ENCODE peak calls at places on chromosomes 12 and 14, in seven cellular contexts. Y, X, U, M, C, E and T are unnamed samples.

GRCh38 chr12:42590324-42590934 is 883 bp upstream of the PRICKLE1 start:
- DNase-seq in Y (peak; percentile 61), X (peak; percentile 24), U (no peak), M (peak; percentile 62), C (peak; percentile 51), E (peak; percentile 32), T (peak; percentile 50)

GRCh38 chr12:96907681-96908163 is 665 bp downstream of the NEDD1 start:
- DNase-seq in Y (peak; percentile 59), X (peak; percentile 12), U (no peak), M (peak; percentile 49), C (peak; percentile 57), E (peak; percentile 14), T (peak; percentile 29)

GRCh38 chr12:80709811-80710726 is 2.6 kb downstream of the MYF6 start:
- DNase-seq in Y (no peak), X (no peak), U (no peak), M (peak; percentile 37), C (no peak), E (no peak), T (no peak)

GRCh38 chr14:71692496-71692895 is 239.7 kb upstream of the RGS6 start:
- DNase-seq in Y (peak; percentile 72), X (peak; percentile 64), U (no peak), M (no peak), C (no peak), E (no peak), T (no peak)

GRCh38 chr14:101929946-101930345 is 34.4 kb upstream of the DYNC1H1 start:
- DNase-seq in Y (no peak), X (no peak), U (no peak), M (no peak), C (no peak), E (no peak), T (no peak)

GRCh38 chr14:96126783-96127271 is 77.8 kb upstream of the BDKRB2 start:
- DNase-seq in Y (no peak), X (no peak), U (no peak), M (no peak), C (no peak), E (no peak), T (no peak)

GRCh38 chr14:48584031-48584430 is 908.6 kb upstream of the MDGA2 start:
- DNase-seq in Y (no peak), X (no peak), U (no peak), M (no peak), C (no peak), E (no peak), T (no peak)

GRCh38 chr14:92783813-92784431 is 10.2 kb upstream of the GOLGA5 start:
- DNase-seq in Y (peak; percentile 81), X (no peak), U (no peak), M (peak; percentile 64), C (no peak), E (peak; percentile 41), T (peak; percentile 55)

GRCh38 chr12:49942921-49943662 is 7.4 kb upstream of the AQP2 start:
- DNase-seq in Y (no peak), X (no peak), U (no peak), M (no peak), C (no peak), E (no peak), T (no peak)

GRCh38 chr12:127411141-127411915 is 855.6 kb upstream of the TMEM132C start:
- DNase-seq in Y (no peak), X (no peak), U (no peak), M (no peak), C (no peak), E (no peak), T (no peak)
- H3K27ac ChIP-seq in Y (no peak overlapping the region), X (no peak overlapping the region), U (no peak overlapping the region), M (no peak overlapping the region), C (no peak overlapping the region), E (no peak overlapping the region), T (no peak overlapping the region)

GRCh38 chr12:120230326-120230973 is 29.5 kb upstream of the RPLP0 start:
- DNase-seq in Y (peak; percentile 78), X (no peak), U (peak; percentile 38), M (peak; percentile 76), C (peak; percentile 53), E (peak; percentile 70), T (peak; percentile 94)

GRCh38 chr12:120230974-120231315 is 30.0 kb upstream of the RPLP0 start:
- DNase-seq in Y (no peak), X (no peak), U (no peak), M (no peak), C (peak; percentile 49), E (no peak), T (peak; percentile 33)

GRCh38 chr12:120229071-120229582 is 28.2 kb upstream of the RPLP0 start:
- DNase-seq in Y (no peak), X (no peak), U (no peak), M (peak; percentile 76), C (peak; percentile 70), E (no peak), T (peak; percentile 69)

GRCh38 chr12:120228291-120229070 is 27.6 kb upstream of the RPLP0 start:
- DNase-seq in Y (peak; percentile 80), X (peak; percentile 84), U (no peak), M (peak; percentile 88), C (peak; percentile 97), E (peak; percentile 91), T (peak; percentile 87)

GRCh38 chr12:120229583-120230325 is 28.8 kb upstream of the RPLP0 start:
- DNase-seq in Y (no peak), X (no peak), U (no peak), M (no peak), C (peak; percentile 72), E (no peak), T (no peak)
- H3K4me3 ChIP-seq in Y (no peak overlapping the region), X (no peak overlapping the region), U (peak overlapping the region; percentile 44), M (no peak overlapping the region), C (no peak overlapping the region), E (no peak overlapping the region), T (no peak overlapping the region)

DNA sequence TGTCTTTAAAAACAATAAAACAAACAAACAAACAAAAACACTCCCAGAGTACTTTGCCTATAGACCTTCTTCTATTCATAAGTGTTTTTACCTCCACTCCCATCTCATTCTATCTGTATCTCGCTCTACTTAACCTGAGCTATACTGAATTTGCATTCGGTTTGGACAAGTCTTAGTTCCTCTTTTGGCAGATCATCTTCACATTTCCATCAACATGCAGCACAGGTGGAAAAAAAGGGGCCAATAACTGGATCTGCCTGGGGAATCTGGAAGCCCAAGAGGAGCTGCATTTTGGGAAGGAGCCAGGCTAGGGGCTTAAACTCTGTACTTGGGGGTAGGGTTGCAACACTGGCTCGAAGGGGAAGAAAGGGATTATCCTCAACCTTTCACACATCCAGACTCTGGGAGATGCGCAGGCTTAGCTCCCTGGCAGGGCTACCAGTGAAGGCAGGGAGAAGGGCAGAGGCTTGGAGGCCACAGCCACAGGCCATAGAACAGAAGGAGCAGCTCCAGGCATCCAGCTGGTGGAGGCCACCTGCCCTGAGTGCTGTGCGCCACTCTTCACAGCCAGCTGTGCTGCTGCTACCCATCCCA is 4.1 kb downstream of the NINJ2 start:
- DNase-seq in Y (no peak), X (no peak), U (no peak), M (no peak), C (no peak), E (no peak), T (peak; percentile 15)
- H3K27ac ChIP-seq in Y (no peak overlapping the region), X (peak overlapping the region; percentile 70), U (no peak overlapping the region), M (no peak overlapping the region), C (no peak overlapping the region), E (no peak overlapping the region), T (no peak overlapping the region)

DNA sequence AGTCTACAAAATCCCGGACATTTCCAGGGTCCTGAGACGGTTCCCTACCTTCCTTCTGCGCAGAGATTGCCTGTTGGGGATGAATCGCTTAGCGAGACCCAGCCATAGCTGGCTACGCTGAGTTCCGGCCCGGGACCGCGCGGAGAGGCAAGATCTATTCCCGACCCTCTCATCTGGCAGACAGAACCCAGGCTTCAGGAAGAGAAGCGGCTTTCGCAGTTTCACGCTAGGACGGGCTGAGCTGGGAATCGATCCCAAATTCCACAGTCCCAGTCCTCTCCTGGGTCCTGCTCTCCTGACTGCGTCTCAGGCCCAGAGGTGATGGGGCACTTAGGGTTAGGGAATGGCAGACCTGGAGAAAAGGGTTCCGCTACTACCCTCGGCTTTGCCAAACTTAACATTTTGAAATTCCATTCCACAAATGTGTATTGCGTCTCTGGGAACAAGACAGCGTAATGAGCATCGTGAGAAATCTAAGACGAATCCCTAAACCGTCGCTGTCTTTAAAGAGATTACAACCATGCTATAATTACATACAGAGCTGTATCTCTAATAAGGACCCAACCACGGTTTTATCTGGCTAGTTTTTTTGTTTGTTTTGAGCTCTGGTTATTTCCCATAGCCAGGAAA is 2.8 kb downstream of the PTPN21 start:
- DNase-seq in Y (peak; percentile 41), X (no peak), U (no peak), M (no peak), C (peak; percentile 57), E (peak; percentile 22), T (no peak)
- H3K4me3 ChIP-seq in Y (peak overlapping the region; percentile 79), X (peak overlapping the region; percentile 69), U (peak overlapping the region; percentile 82), M (peak overlapping the region; percentile 25), C (peak overlapping the region; percentile 33), E (peak overlapping the region; percentile 42), T (peak overlapping the region; percentile 17)

GRCh38 chr14:69045857-69046351 is 66.8 kb upstream of the ACTN1 start:
- DNase-seq in Y (peak; percentile 79), X (no peak), U (no peak), M (peak; percentile 34), C (no peak), E (no peak), T (no peak)
- H3K27ac ChIP-seq in Y (peak overlapping the region; percentile 61), X (no peak overlapping the region), U (peak overlapping the region; percentile 94), M (peak overlapping the region; percentile 32), C (peak overlapping the region; percentile 55), E (no peak overlapping the region), T (no peak overlapping the region)

GRCh38 chr14:22883191-22883976 is at the start of gene REM2:
- DNase-seq in Y (no peak), X (no peak), U (no peak), M (peak; percentile 28), C (no peak), E (no peak), T (peak; percentile 12)
- H3K4me3 ChIP-seq in Y (no peak within 1 kb of the TSS), X (peak within 1 kb of the TSS; percentile 36), U (no peak within 1 kb of the TSS), M (peak within 1 kb of the TSS; percentile 13), C (no peak within 1 kb of the TSS), E (no peak within 1 kb of the TSS), T (no peak within 1 kb of the TSS)

GRCh38 chr12:121942145-121942718 is 23.8 kb downstream of the CFAP251 start:
- DNase-seq in Y (no peak), X (no peak), U (no peak), M (no peak), C (no peak), E (no peak), T (no peak)
- H3K27ac ChIP-seq in Y (no peak overlapping the region), X (no peak overlapping the region), U (no peak overlapping the region), M (no peak overlapping the region), C (no peak overlapping the region), E (no peak overlapping the region), T (no peak overlapping the region)

GRCh38 chr12:111636209-111636928 is 37.3 kb upstream of the ATXN2 start:
- DNase-seq in Y (peak; percentile 55), X (peak; percentile 57), U (peak; percentile 5), M (peak; percentile 72), C (no peak), E (peak; percentile 31), T (no peak)
- H3K4me3 ChIP-seq in Y (no peak overlapping the region), X (no peak overlapping the region), U (peak overlapping the region; percentile 58), M (no peak overlapping the region), C (no peak overlapping the region), E (no peak overlapping the region), T (no peak overlapping the region)